ENCODE peak calls at places on chromosomes 16 and 17, in eight cellular contexts. L, I, Z, Y, X, W, S and H are unnamed samples.

GRCh38 chr17:79970576-79971068 is 65.0 kb downstream of the TBC1D16 start:
- DNase-seq in Z (peak), L (no peak), X (peak), S (no peak), Y (no peak), W (no peak), I (peak), H (no peak)

GRCh38 chr16:57372372-57373116 is at the start of gene CX3CL1:
- DNase-seq in X (peak), W (peak), Y (peak), I (peak), S (peak), L (no peak), Z (peak), H (no peak)

GRCh38 chr17:9291912-9292562 is 270.7 kb downstream of the NTN1 start:
- DNase-seq in Y (peak), I (peak), W (peak), L (no peak), S (peak), X (no peak), Z (peak), H (no peak)

GRCh38 chr17:39822051-39822450 is 42.1 kb downstream of the IKZF3 start:
- DNase-seq in W (no peak), I (no peak), Y (no peak), X (no peak), L (no peak), Z (no peak), S (no peak), H (no peak)

GRCh38 chr16:47687694-47688093 is 226.6 kb downstream of the PHKB start:
- DNase-seq in W (no peak), L (no peak), Z (no peak), I (no peak), S (no peak), Y (no peak), X (no peak), H (no peak)

GRCh38 chr17:66704858-66705257 is 130.1 kb upstream of the CACNG5 start:
- DNase-seq in Y (no peak), L (no peak), S (no peak), Z (no peak), I (no peak), X (no peak), W (no peak), H (no peak)

GRCh38 chr16:73531021-73531420 is 483.1 kb upstream of the ZFHX3 start:
- DNase-seq in I (no peak), S (no peak), W (no peak), X (no peak), L (no peak), Z (no peak), Y (no peak), H (no peak)

GRCh38 chr17:82371333-82372062 is at the start of gene UTS2R:
- DNase-seq in Y (no peak), S (no peak), L (no peak), X (no peak), Z (peak), W (peak), I (no peak), H (no peak)

GRCh38 chr16:74169687-74170522 is 126.7 kb upstream of the PSMD7 start:
- DNase-seq in I (peak), X (peak), W (no peak), Y (no peak), Z (no peak), L (no peak), S (no peak), H (no peak)

GRCh38 chr16:11420895-11421294 is 75.6 kb downstream of the RMI2 start:
- DNase-seq in I (no peak), X (no peak), W (no peak), L (no peak), S (no peak), Z (no peak), Y (no peak), H (no peak)

GRCh38 chr17:56165017-56165720 is 11.9 kb downstream of the ANKFN1 start:
- DNase-seq in Z (no peak), I (no peak), Y (no peak), W (no peak), L (no peak), X (no peak), S (no peak), H (no peak)

GRCh38 chr17:8079291-8080207 is 8.0 kb downstream of the ALOX12B start:
- DNase-seq in W (peak), L (no peak), S (no peak), X (peak), I (peak), Z (peak), Y (peak), H (peak)

GRCh38 chr17:78763561-78763960 is 18.5 kb downstream of the CYTH1 start:
- DNase-seq in X (no peak), Y (no peak), S (no peak), W (no peak), L (no peak), I (no peak), Z (no peak), H (no peak)

GRCh38 chr16:21159281-21159951 is 942 bp downstream of the LDAF1 start:
- DNase-seq in Y (peak), X (peak), S (peak), I (no peak), W (peak), Z (peak), L (no peak), H (peak)

GRCh38 chr17:71032746-71033273 is 863.5 kb downstream of the KCNJ2 start:
- DNase-seq in Y (no peak), L (no peak), I (no peak), S (no peak), Z (no peak), X (no peak), W (peak), H (no peak)

DNA sequence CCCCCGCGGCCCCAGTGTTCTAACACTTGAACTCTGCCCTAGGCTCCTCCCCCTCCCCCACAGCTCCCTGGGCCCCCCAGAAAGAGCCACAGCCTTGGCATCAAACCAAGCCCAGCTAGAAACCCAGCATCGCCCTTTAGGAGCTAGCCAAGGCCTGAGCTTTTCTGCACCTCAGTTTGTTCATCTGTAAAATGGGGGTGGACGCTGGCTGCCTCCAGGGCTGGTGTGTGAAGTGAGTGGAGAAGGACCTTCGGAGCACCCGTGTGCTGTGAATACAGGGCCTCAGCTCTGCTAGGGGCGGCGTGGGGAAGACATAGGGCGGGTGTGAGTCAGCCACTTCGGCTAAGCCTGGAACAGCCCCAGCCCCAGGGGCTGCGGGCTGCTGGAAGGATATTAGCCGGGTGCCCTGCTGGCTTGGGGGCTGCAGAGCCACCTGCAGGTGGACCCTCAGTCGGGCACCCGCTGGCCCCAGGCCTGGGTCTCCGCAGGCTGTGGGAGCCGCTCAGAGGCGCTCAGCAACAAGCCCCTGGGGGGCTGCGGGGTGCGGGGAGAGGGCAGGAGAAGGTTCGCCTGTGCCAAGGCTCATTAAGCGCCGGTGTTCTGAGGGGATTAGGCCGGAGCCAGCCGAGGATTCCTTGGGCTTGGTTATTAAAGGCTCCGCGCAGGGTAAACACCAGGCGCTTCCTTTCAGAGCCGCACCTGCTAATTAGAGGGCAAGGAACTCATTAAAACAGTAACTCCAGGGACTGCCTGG is 217.0 kb upstream of the CIBAR2 start:
- DNase-seq in W (peak), Y (no peak), I (no peak), S (no peak), X (peak), L (no peak), Z (peak), H (no peak)
- TF ChIP-seq CTCF in W (no peak), Y (peak), I (no peak), S (no peak), X (no peak), L (no peak), Z (no peak), H (no peak)

DNA sequence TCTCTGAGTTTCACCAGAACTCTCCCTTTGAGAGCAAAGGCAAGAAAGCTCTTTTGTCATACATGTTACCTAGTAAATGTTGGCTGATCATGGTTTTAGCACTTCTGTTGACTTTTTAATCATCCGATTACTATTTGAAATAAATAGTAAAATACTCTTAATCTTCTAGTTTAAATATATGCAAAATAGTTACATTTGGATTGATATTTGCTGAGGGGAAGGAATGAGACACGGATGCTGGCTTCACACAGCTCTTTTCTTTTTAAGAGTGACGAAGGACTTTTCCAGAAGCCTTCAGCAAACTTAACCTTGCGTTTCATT is 9.4 kb downstream of the NFATC3 start:
- DNase-seq in W (no peak), Y (no peak), X (no peak), I (no peak), L (no peak), Z (no peak), S (no peak), H (no peak)
- TF ChIP-seq CTCF in W (no peak), Y (no peak), X (no peak), I (no peak), L (no peak), Z (no peak), S (no peak), H (no peak)

GRCh38 chr17:45237686-45238085 is 16.0 kb downstream of the FMNL1 start:
- DNase-seq in Y (no peak), Z (no peak), W (no peak), L (no peak), I (no peak), X (no peak), S (no peak), H (no peak)

GRCh38 chr17:45233423-45233924 is 11.8 kb downstream of the FMNL1 start:
- DNase-seq in S (no peak), Z (no peak), W (no peak), L (no peak), Y (no peak), I (no peak), X (no peak), H (no peak)

GRCh38 chr17:45236002-45236606 is 14.4 kb downstream of the FMNL1 start:
- DNase-seq in S (no peak), Y (no peak), I (no peak), L (no peak), X (no peak), W (no peak), Z (no peak), H (no peak)

GRCh38 chr17:45234641-45235040 is 13.0 kb downstream of the FMNL1 start:
- DNase-seq in S (no peak), Z (peak), I (no peak), Y (no peak), X (no peak), W (peak), L (no peak), H (no peak)

DNA sequence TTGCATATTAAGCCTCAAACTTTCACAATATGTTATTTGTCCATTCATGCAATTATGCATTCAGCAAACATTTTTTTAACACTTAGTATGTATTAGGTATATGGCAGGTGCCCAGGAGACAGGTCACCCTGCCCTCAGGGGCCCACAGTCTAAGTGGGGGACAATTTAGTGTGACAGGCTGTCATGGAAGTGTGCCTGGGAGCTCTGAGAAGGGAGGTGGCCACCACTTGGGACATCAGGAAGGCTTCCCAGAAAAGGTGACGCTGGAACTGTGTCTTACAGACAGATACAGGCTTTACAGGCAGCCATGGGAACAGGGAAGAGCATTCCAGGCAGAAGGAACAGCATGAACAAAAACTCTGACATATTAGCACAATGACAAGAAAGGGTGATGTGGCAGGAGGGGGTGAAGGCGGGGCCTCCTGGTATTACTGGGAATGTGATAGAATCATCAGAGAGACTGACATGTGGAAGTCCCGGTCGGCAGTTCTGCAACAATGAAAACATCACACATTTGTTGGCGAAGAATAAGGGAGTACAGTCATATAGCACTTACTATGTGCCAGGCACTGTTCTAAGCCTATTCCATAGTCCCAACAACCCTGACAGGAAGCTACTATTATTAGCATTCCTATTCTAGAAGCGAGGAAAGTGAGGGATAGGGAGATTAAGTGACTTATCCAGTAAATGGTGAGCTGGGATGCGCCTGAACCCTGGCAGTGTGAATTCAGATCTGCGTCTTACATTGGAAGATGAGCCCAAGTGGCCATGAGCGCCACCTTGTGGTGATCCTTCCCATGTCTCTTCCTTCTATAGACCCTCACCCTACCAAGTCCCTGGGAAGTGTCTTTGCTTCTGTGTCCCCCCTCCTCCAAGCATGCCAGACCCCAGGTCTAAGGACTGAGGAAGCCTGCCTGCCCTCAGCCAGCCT is 13.7 kb downstream of the FMNL1 start:
- DNase-seq in L (peak), X (peak), Y (peak), I (peak), S (peak), Z (peak), W (peak), H (peak)
- TF ChIP-seq CTCF in L (peak), X (peak), Y (peak), I (peak), S (peak), Z (peak), W (peak), H (peak)

GRCh38 chr17:64236827-64237403 is 26.1 kb downstream of the TEX2 start:
- DNase-seq in L (no peak), I (no peak), Y (no peak), Z (no peak), S (no peak), W (no peak), X (no peak), H (no peak)
- TF ChIP-seq CTCF in L (no peak), I (peak), Y (peak), Z (peak), S (no peak), W (peak), X (no peak), H (no peak)

GRCh38 chr17:44314524-44314868 is 6.1 kb downstream of the RUNDC3A start:
- DNase-seq in W (no peak), I (no peak), X (no peak), Z (peak), S (no peak), L (no peak), Y (no peak), H (no peak)

GRCh38 chr17:44317545-44317944 is 7.1 kb downstream of the SLC25A39 start:
- DNase-seq in Y (no peak), I (no peak), X (no peak), Z (no peak), W (no peak), S (no peak), L (no peak), H (no peak)

GRCh38 chr17:44314869-44315661 is 6.7 kb downstream of the RUNDC3A start:
- DNase-seq in X (peak), Y (no peak), I (peak), S (no peak), L (no peak), W (peak), Z (peak), H (no peak)

GRCh38 chr17:44314031-44314430 is 5.6 kb downstream of the RUNDC3A start:
- DNase-seq in Z (peak), I (no peak), W (no peak), X (no peak), S (no peak), L (no peak), Y (no peak), H (no peak)

GRCh38 chr17:44315760-44316731 is 7.6 kb downstream of the RUNDC3A start:
- DNase-seq in X (no peak), Z (peak), Y (no peak), I (no peak), L (no peak), W (peak), S (no peak), H (no peak)
- TF ChIP-seq CTCF in X (no peak), Z (no peak), Y (no peak), I (no peak), L (no peak), W (no peak), S (no peak), H (no peak)

GRCh38 chr17:1860978-1861377 is 31.2 kb downstream of the RPA1 start:
- DNase-seq in W (no peak), Y (no peak), L (no peak), Z (no peak), X (no peak), I (no peak), S (no peak), H (no peak)

GRCh38 chr17:1861391-1862010 is 31.7 kb downstream of the RPA1 start:
- DNase-seq in W (no peak), L (no peak), Z (no peak), I (no peak), Y (no peak), S (no peak), X (no peak), H (no peak)

GRCh38 chr17:1868090-1868489 is 38.3 kb downstream of the RPA1 start:
- DNase-seq in I (no peak), Z (no peak), L (no peak), S (no peak), Y (no peak), W (no peak), X (no peak), H (no peak)

GRCh38 chr17:1867307-1867706 is 37.5 kb downstream of the RPA1 start:
- DNase-seq in L (no peak), X (no peak), Z (no peak), Y (no peak), W (no peak), S (no peak), I (no peak), H (no peak)

DNA sequence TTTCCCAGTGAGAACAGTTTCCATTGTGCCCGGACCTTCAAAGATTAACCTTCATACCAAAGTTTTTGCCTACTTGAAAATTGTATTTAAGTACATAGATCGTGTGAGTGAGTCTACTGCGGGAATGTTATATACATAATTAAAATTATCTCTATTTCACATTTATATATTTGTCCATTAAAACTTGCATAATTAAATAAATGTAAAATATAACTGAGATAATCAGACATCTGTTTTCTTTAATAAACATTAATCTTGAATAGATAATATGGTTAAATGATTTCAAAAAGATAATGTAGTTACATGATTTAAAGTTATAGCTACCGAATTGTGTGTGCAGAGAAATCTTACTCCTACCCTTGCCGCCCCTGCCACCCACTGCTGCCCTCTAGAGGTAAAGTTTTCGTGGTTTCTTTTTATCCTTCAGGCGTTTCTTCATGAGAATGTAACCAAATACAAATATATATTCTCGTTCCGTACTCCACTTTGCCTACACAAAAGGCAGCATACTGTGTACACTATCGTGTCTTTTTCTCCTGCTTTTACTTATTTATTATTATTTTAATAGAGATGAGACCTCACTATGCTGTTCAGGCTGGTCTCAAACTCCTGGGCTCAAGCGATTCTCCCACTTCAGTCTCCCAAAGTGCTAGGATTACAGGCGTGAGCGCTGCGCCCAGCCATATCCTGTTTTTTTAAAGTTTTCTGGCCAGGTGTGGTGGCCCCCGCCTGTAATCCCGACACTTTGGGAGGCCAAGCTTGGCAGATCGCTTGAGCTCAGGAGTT is 35.6 kb downstream of the RPA1 start:
- DNase-seq in W (no peak), Z (peak), Y (no peak), S (peak), L (no peak), I (peak), X (peak), H (peak)
- TF ChIP-seq CTCF in W (peak), Z (peak), Y (peak), S (peak), L (peak), I (peak), X (peak), H (peak)